ENCODE peak calls at places on chromosomes 11 and 22, in ten cellular contexts. M, T, R, Q, F, O, W, V, I and U are unnamed samples. For H3K4me1, the result is how much of the 10 kb centered on the place peaks cover.

GRCh38 chr22:26995222-26995621 is 337.8 kb downstream of the MIAT start:
- DNase-seq in M (no peak), T (no peak), R (no peak), Q (no peak), F (no peak), O (no peak), W (no peak), V (no peak), I (peak), U (no peak)

GRCh38 chr11:87901366-87901765 is 273.9 kb downstream of the RAB38 start:
- DNase-seq in M (no peak), T (no peak), R (no peak), Q (no peak), F (no peak), O (no peak), W (no peak), V (no peak), I (no peak), U (no peak)

GRCh38 chr11:72629266-72629665 is 45.0 kb downstream of the PDE2A start:
- DNase-seq in M (no peak), T (no peak), R (no peak), Q (no peak), F (no peak), O (no peak), W (no peak), V (no peak), I (peak), U (no peak)

GRCh38 chr22:44437493-44438015 is 60.5 kb downstream of the RTL6 start:
- DNase-seq in M (no peak), T (no peak), R (no peak), Q (no peak), F (no peak), O (no peak), W (no peak), V (no peak), I (peak), U (no peak)

GRCh38 chr22:49769691-49770315 is 57.9 kb downstream of the BRD1 start:
- DNase-seq in M (no peak), T (no peak), R (no peak), Q (no peak), F (peak), O (no peak), W (no peak), V (no peak), I (peak), U (peak)

GRCh38 chr11:13091373-13091772 is 82.3 kb downstream of the RASSF10 start:
- DNase-seq in M (no peak), T (no peak), R (no peak), Q (no peak), F (no peak), O (no peak), W (no peak), V (no peak), I (no peak), U (no peak)

GRCh38 chr11:8671651-8672062 is 10.8 kb downstream of the TRIM66 start:
- DNase-seq in M (no peak), T (no peak), R (peak), Q (no peak), F (no peak), O (peak), W (no peak), V (no peak), I (peak), U (peak)

GRCh38 chr22:46578251-46578823 is 40.9 kb upstream of the CELSR1 start:
- DNase-seq in M (no peak), T (no peak), R (no peak), Q (no peak), F (peak), O (no peak), W (no peak), V (no peak), I (peak), U (no peak)

GRCh38 chr11:58940028-58940427 is 740 bp downstream of the GLYATL1 start:
- DNase-seq in M (no peak), T (no peak), R (no peak), Q (no peak), F (no peak), O (no peak), W (no peak), V (no peak), I (no peak), U (no peak)

GRCh38 chr11:99069831-99070444 is 49.2 kb downstream of the CNTN5 start:
- DNase-seq in M (no peak), T (no peak), R (peak), Q (no peak), F (no peak), O (no peak), W (no peak), V (no peak), I (peak), U (no peak)

GRCh38 chr11:57251491-57252104 is 14.5 kb upstream of the APLNR start:
- DNase-seq in M (no peak), T (no peak), R (no peak), Q (no peak), F (no peak), O (no peak), W (no peak), V (no peak), I (no peak), U (peak)

GRCh38 chr11:36361901-36362391 is 65.9 kb downstream of the PRR5L start:
- DNase-seq in M (no peak), T (no peak), R (peak), Q (no peak), F (no peak), O (no peak), W (peak), V (no peak), I (no peak), U (no peak)

GRCh38 chr11:79150966-79151365 is 289.9 kb downstream of the TENM4 start:
- DNase-seq in M (no peak), T (no peak), R (no peak), Q (no peak), F (no peak), O (no peak), W (no peak), V (no peak), I (no peak), U (no peak)

GRCh38 chr22:45376703-45377102 is 36.7 kb downstream of the SMC1B start:
- DNase-seq in M (no peak), T (no peak), R (no peak), Q (no peak), F (no peak), O (no peak), W (no peak), V (no peak), I (peak), U (no peak)

GRCh38 chr11:120563698-120564572 is 52.4 kb downstream of the GRIK4 start:
- DNase-seq in M (no peak), T (no peak), R (peak), Q (no peak), F (no peak), O (no peak), W (no peak), V (no peak), I (no peak), U (no peak)

GRCh38 chr11:126336065-126336464 is 19.4 kb upstream of the ST3GAL4 start:
- DNase-seq in M (no peak), T (no peak), R (no peak), Q (no peak), F (peak), O (no peak), W (no peak), V (no peak), I (no peak), U (peak)

GRCh38 chr11:9535189-9535781 is 38.2 kb upstream of the WEE1 start:
- DNase-seq in M (peak), T (no peak), R (peak), Q (peak), F (peak), O (peak), W (no peak), V (peak), I (peak), U (peak)

GRCh38 chr11:46380340-46381045 is 976 bp upstream of the MDK start:
- DNase-seq in M (peak), T (no peak), R (peak), Q (peak), F (peak), O (no peak), W (peak), V (peak), I (peak), U (peak)

GRCh38 chr22:42649261-42650056 is at the start of gene CYB5R3:
- DNase-seq in M (peak), T (peak), R (peak), Q (peak), F (peak), O (no peak), W (peak), V (peak), I (peak), U (peak)

GRCh38 chr11:40306938-40307548 is 1152.4 kb downstream of the LRRC4C start:
- DNase-seq in M (peak), T (peak), R (peak), Q (no peak), F (no peak), O (no peak), W (peak), V (no peak), I (no peak), U (no peak)

GRCh38 chr22:20245577-20246367 is 22.3 kb downstream of the RTN4R start:
- DNase-seq in M (no peak), T (no peak), R (peak), Q (no peak), F (no peak), O (no peak), W (no peak), V (no peak), I (no peak), U (no peak)

GRCh38 chr11:95451261-95451660 is 220.3 kb upstream of the SESN3 start:
- DNase-seq in M (no peak), T (no peak), R (no peak), Q (no peak), F (no peak), O (no peak), W (no peak), V (no peak), I (no peak), U (no peak)

GRCh38 chr22:36753120-36753802 is 22.7 kb downstream of the IFT27 start:
- DNase-seq in M (no peak), T (no peak), R (peak), Q (no peak), F (no peak), O (no peak), W (no peak), V (no peak), I (peak), U (no peak)

GRCh38 chr11:104946907-104947306 is 21.5 kb downstream of the CASP4 start:
- DNase-seq in M (peak), T (peak), R (peak), Q (no peak), F (no peak), O (no peak), W (no peak), V (no peak), I (no peak), U (no peak)

GRCh38 chr11:116217006-116217405 is 555.8 kb downstream of the BUD13 start:
- DNase-seq in M (peak), T (peak), R (peak), Q (no peak), F (peak), O (no peak), W (no peak), V (no peak), I (no peak), U (no peak)

GRCh38 chr11:130476200-130476921 is 27.9 kb downstream of the ADAMTS15 start:
- DNase-seq in M (no peak), T (no peak), R (peak), Q (no peak), F (no peak), O (no peak), W (no peak), V (no peak), I (no peak), U (no peak)

GRCh38 chr11:130476922-130477491 is 28.6 kb downstream of the ADAMTS15 start:
- DNase-seq in M (no peak), T (no peak), R (no peak), Q (no peak), F (no peak), O (no peak), W (no peak), V (no peak), I (no peak), U (no peak)

GRCh38 chr11:130474637-130475400 is 26.4 kb downstream of the ADAMTS15 start:
- DNase-seq in M (no peak), T (no peak), R (no peak), Q (no peak), F (no peak), O (no peak), W (no peak), V (no peak), I (no peak), U (no peak)

GRCh38 chr11:130473795-130474377 is 25.4 kb downstream of the ADAMTS15 start:
- DNase-seq in M (no peak), T (no peak), R (no peak), Q (no peak), F (no peak), O (no peak), W (no peak), V (no peak), I (no peak), U (no peak)

GRCh38 chr11:130475426-130476053 is 27.1 kb downstream of the ADAMTS15 start:
- DNase-seq in M (no peak), T (no peak), R (no peak), Q (no peak), F (no peak), O (no peak), W (no peak), V (no peak), I (no peak), U (no peak)
- H3K4me1 ChIP-seq in M (under half), T (under half), R (under half), Q (under half), F (under half), O (under half), W (under half), V (under half), I (under half), U (under half)

GRCh38 chr11:18700375-18700774 is 1.8 kb downstream of the TMEM86A start:
- DNase-seq in M (no peak), T (no peak), R (no peak), Q (no peak), F (no peak), O (no peak), W (no peak), V (no peak), I (peak), U (no peak)
- H3K4me3 ChIP-seq in M (no peak), T (no peak), R (no peak), Q (no peak), F (no peak), O (peak), W (no peak), V (no peak), I (no peak), U (no peak)

GRCh38 chr11:34052608-34053160 is 1.2 kb downstream of the CAPRIN1 start:
- DNase-seq in M (no peak), T (no peak), R (peak), Q (no peak), F (peak), O (no peak), W (peak), V (peak), I (peak), U (peak)

GRCh38 chr11:34052036-34052607 is 591 bp downstream of the CAPRIN1 start:
- DNase-seq in M (peak), T (peak), R (peak), Q (peak), F (peak), O (peak), W (peak), V (peak), I (peak), U (peak)

GRCh38 chr11:34053161-34053686 is 1.7 kb downstream of the CAPRIN1 start:
- DNase-seq in M (peak), T (peak), R (peak), Q (peak), F (peak), O (peak), W (peak), V (peak), I (peak), U (peak)

GRCh38 chr11:34056672-34057071 is 5.1 kb downstream of the CAPRIN1 start:
- DNase-seq in M (no peak), T (no peak), R (no peak), Q (no peak), F (no peak), O (no peak), W (no peak), V (no peak), I (no peak), U (no peak)

GRCh38 chr11:34055218-34056000 is 3.9 kb downstream of the CAPRIN1 start:
- DNase-seq in M (no peak), T (no peak), R (no peak), Q (no peak), F (no peak), O (no peak), W (no peak), V (no peak), I (no peak), U (no peak)
- H3K4me1 ChIP-seq in M (under half), T (under half), R (under half), Q (under half), F (under half), O (half or more), W (under half), V (half or more), I (half or more), U (under half)

DNA sequence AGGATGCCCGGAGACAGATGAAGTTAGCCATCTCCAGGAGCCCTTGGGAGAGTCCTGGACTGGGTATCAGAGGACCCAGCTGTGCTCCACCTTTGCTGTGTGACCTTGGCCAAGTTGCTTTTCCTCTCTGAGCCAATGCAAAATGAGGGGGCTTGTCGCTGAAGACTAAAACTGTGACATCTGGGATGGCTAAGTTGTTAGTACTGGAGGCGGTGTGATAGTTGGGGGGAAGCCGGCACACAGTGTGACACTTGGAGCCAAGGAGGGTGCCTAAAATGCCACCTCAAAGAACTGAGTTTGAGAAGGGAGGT is 481 bp downstream of the INPP5J start:
- DNase-seq in M (no peak), T (no peak), R (no peak), Q (no peak), F (no peak), O (no peak), W (no peak), V (no peak), I (no peak), U (no peak)
- H3K4me3 ChIP-seq in M (peak), T (peak), R (no peak), Q (no peak), F (peak), O (peak), W (peak), V (peak), I (peak), U (peak)

DNA sequence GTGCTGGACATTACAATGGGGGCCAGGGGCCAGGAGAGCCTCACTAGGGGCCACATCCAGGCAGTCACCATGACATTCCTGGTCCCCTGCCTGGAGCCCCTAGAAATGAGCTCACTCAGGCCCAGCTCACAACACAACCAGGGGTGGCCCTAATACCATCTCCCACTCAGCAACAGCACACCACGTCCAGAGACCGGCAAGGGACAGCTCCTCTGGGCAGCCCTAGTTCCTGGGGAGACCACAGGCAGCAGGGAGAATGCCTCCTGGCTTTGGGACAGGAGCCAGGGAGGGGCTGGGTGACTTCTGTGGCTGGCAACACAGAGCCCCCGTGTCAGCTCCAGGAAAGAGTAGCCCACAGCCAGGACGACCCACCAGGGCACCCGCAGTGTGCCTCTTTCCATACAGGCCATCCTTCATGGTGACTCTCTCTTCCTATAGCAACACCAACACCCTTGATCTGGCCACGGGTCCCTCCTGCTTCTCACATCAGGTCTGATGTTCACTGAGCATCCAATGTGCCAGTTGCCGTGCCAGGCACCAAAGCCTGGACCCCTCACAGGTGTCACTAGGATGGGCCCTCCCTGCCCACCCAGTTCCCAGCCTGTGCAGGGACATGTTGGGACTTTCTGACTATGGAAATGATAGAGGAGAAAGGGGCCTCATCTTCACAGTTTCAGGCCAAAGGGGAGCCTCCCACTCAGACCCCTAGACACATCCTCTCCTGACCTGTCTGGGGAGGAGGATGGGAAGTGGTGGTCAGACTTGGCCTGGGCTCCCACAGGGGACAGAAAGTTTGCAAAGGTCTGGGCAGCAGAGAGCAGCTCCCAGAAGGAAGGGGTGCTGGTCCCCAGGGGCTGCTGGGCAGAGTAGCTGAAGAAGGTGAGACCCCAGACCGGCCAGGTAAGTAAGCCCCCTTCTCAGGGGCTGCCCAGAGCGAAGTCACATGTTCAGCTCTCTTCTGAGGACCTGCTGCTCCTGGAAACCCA is 43.2 kb downstream of the IGLL5 start:
- DNase-seq in M (no peak), T (no peak), R (no peak), Q (no peak), F (no peak), O (no peak), W (no peak), V (no peak), I (no peak), U (no peak)
- H3K4me1 ChIP-seq in M (under half), T (under half), R (under half), Q (under half), F (under half), O (under half), W (under half), V (under half), I (under half), U (under half)

GRCh38 chr22:39313258-39314001 is 6.0 kb downstream of the RPL3 start:
- DNase-seq in M (no peak), T (no peak), R (no peak), Q (no peak), F (peak), O (no peak), W (no peak), V (no peak), I (no peak), U (no peak)
- H3K4me3 ChIP-seq in M (no peak), T (no peak), R (no peak), Q (no peak), F (no peak), O (no peak), W (no peak), V (no peak), I (no peak), U (no peak)

GRCh38 chr11:69108030-69108429 is 47.7 kb upstream of the SMIM38 start:
- DNase-seq in M (no peak), T (no peak), R (no peak), Q (no peak), F (no peak), O (no peak), W (no peak), V (no peak), I (no peak), U (no peak)

GRCh38 chr11:69109101-69109500 is 46.6 kb upstream of the SMIM38 start:
- DNase-seq in M (no peak), T (no peak), R (no peak), Q (no peak), F (no peak), O (no peak), W (no peak), V (no peak), I (no peak), U (no peak)

GRCh38 chr11:69108559-69108958 is 47.2 kb upstream of the SMIM38 start:
- DNase-seq in M (no peak), T (no peak), R (no peak), Q (no peak), F (no peak), O (no peak), W (no peak), V (no peak), I (no peak), U (peak)

GRCh38 chr11:69106124-69106811 is 49.5 kb upstream of the SMIM38 start:
- DNase-seq in M (no peak), T (no peak), R (no peak), Q (no peak), F (no peak), O (no peak), W (no peak), V (peak), I (no peak), U (no peak)

DNA sequence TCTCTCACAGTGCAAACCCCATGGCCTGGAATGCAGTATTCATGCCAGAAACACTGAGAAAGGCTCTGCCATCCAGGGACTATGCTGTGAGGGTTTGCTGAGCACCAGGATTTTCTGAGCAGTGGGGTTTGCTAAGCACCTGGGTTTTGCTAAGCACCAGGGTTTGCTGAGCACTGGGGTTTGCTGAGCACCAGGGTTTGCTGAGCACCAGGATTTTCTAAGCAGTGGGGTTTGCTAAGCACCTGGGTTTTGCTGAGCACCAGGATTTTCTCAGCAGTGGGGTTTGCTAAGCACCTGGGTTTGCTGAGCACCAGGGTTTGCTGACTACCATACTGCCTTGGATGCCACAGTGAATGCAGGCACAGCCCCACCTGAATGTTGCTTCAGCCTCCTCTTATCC is 48.3 kb upstream of the SMIM38 start:
- DNase-seq in M (no peak), T (no peak), R (no peak), Q (no peak), F (no peak), O (no peak), W (no peak), V (no peak), I (no peak), U (no peak)
- H3K4me1 ChIP-seq in M (under half), T (under half), R (under half), Q (under half), F (under half), O (under half), W (under half), V (under half), I (under half), U (under half)

GRCh38 chr11:16527525-16528246 is 171.3 kb upstream of the SOX6 start:
- DNase-seq in M (no peak), T (no peak), R (no peak), Q (no peak), F (no peak), O (no peak), W (no peak), V (no peak), I (no peak), U (no peak)
- H3K4me3 ChIP-seq in M (no peak), T (no peak), R (no peak), Q (no peak), F (no peak), O (no peak), W (no peak), V (no peak), I (no peak), U (no peak)